ENCODE peak calls at places on chromosomes 12 and 14, in five cellular contexts. One of them, this sample, is unnamed.

GRCh38 chr12:46109343-46110219 is 119.2 kb upstream of the SCAF11 start:
- DNase-seq in stimulated activated CD4-positive, alpha-beta T cell treated with anti-CD3 and anti-CD28 coated beads, Interleukin-4, amount 100 ng/mL, for 4 hours: no peak
- DNase-seq in globus pallidus: no peak
- DNase-seq in fibroblast of pulmonary artery: no peak
- DNase-seq in NCI-H146: no peak
- DNase-seq in this sample: no peak

GRCh38 chr12:70823182-70823976 is 97.2 kb downstream of the PTPRR start:
- DNase-seq in stimulated activated CD4-positive, alpha-beta T cell treated with anti-CD3 and anti-CD28 coated beads, Interleukin-4, amount 100 ng/mL, for 4 hours: no peak
- DNase-seq in fibroblast of pulmonary artery: no peak
- DNase-seq in NCI-H146: no peak
- DNase-seq in globus pallidus: peak; percentile 50
- DNase-seq in this sample: no peak

GRCh38 chr12:56350662-56351061 is 9.2 kb downstream of the STAT2 start:
- DNase-seq in stimulated activated CD4-positive, alpha-beta T cell treated with anti-CD3 and anti-CD28 coated beads, Interleukin-4, amount 100 ng/mL, for 4 hours: no peak
- DNase-seq in NCI-H146: no peak
- DNase-seq in fibroblast of pulmonary artery: no peak
- DNase-seq in globus pallidus: no peak
- DNase-seq in this sample: no peak

GRCh38 chr12:124737040-124737419 is 126.6 kb downstream of the SCARB1 start:
- DNase-seq in globus pallidus: no peak
- DNase-seq in stimulated activated CD4-positive, alpha-beta T cell treated with anti-CD3 and anti-CD28 coated beads, Interleukin-4, amount 100 ng/mL, for 4 hours: no peak
- DNase-seq in NCI-H146: no peak
- DNase-seq in fibroblast of pulmonary artery: no peak
- DNase-seq in this sample: no peak

GRCh38 chr12:9388379-9388778 is 180.2 kb upstream of the PZP start:
- DNase-seq in globus pallidus: no peak
- DNase-seq in NCI-H146: peak; percentile 81
- DNase-seq in stimulated activated CD4-positive, alpha-beta T cell treated with anti-CD3 and anti-CD28 coated beads, Interleukin-4, amount 100 ng/mL, for 4 hours: no peak
- DNase-seq in fibroblast of pulmonary artery: no peak
- DNase-seq in this sample: no peak

GRCh38 chr14:56888274-56888673 is 78.0 kb upstream of the OTX2 start:
- DNase-seq in globus pallidus: no peak
- DNase-seq in stimulated activated CD4-positive, alpha-beta T cell treated with anti-CD3 and anti-CD28 coated beads, Interleukin-4, amount 100 ng/mL, for 4 hours: no peak
- DNase-seq in fibroblast of pulmonary artery: no peak
- DNase-seq in NCI-H146: no peak
- DNase-seq in this sample: no peak

GRCh38 chr14:50347521-50347920 is 35.4 kb downstream of the DMAC2L start:
- DNase-seq in NCI-H146: no peak
- DNase-seq in fibroblast of pulmonary artery: peak; percentile 81
- DNase-seq in stimulated activated CD4-positive, alpha-beta T cell treated with anti-CD3 and anti-CD28 coated beads, Interleukin-4, amount 100 ng/mL, for 4 hours: no peak
- DNase-seq in globus pallidus: no peak
- DNase-seq in this sample: no peak

GRCh38 chr12:91316161-91316759 is 133.6 kb upstream of the DCN start:
- DNase-seq in fibroblast of pulmonary artery: peak; percentile 36
- DNase-seq in stimulated activated CD4-positive, alpha-beta T cell treated with anti-CD3 and anti-CD28 coated beads, Interleukin-4, amount 100 ng/mL, for 4 hours: no peak
- DNase-seq in globus pallidus: no peak
- DNase-seq in NCI-H146: no peak
- DNase-seq in this sample: no peak

GRCh38 chr12:88836156-88836555 is 255.9 kb upstream of the KITLG start:
- DNase-seq in NCI-H146: no peak
- DNase-seq in globus pallidus: no peak
- DNase-seq in stimulated activated CD4-positive, alpha-beta T cell treated with anti-CD3 and anti-CD28 coated beads, Interleukin-4, amount 100 ng/mL, for 4 hours: no peak
- DNase-seq in fibroblast of pulmonary artery: peak; percentile 6
- DNase-seq in this sample: no peak

GRCh38 chr14:102184678-102185040 is 45.0 kb downstream of the WDR20 start:
- DNase-seq in fibroblast of pulmonary artery: no peak
- DNase-seq in globus pallidus: no peak
- DNase-seq in stimulated activated CD4-positive, alpha-beta T cell treated with anti-CD3 and anti-CD28 coated beads, Interleukin-4, amount 100 ng/mL, for 4 hours: no peak
- DNase-seq in NCI-H146: no peak
- DNase-seq in this sample: no peak